ENCODE peak calls at places on chromosomes 3 and 15, in four cellular contexts. C, B, X and Z are unnamed samples.

GRCh38 chr3:146974001-146974400 is 368.9 kb upstream of the PLSCR5 start:
- DNase-seq in X (no peak), C (no peak), B (no peak), Z (no peak)

GRCh38 chr15:62559049-62559733 is 394.1 kb upstream of the C2CD4B start:
- DNase-seq in B (no peak), C (no peak), X (no peak), Z (no peak)

GRCh38 chr3:82891028-82891427 is 1129.6 kb upstream of the GBE1 start:
- DNase-seq in B (no peak), X (no peak), C (no peak), Z (no peak)

GRCh38 chr15:28996289-28996688 is 110.5 kb downstream of the APBA2 start:
- DNase-seq in X (no peak), B (no peak), C (no peak), Z (no peak)

GRCh38 chr3:12231481-12231880 is 57.4 kb upstream of the PPARG start:
- DNase-seq in X (no peak), C (no peak), B (no peak), Z (no peak)

GRCh38 chr3:179046497-179047353 is 24.9 kb downstream of the ZMAT3 start:
- DNase-seq in X (no peak), B (no peak), C (no peak), Z (no peak)

GRCh38 chr3:12990306-12990705 is 82.9 kb downstream of the IQSEC1 start:
- DNase-seq in B (no peak), X (no peak), C (no peak), Z (peak; percentile 48)

GRCh38 chr15:90701880-90702630 is 15.1 kb upstream of the BLM start:
- DNase-seq in B (no peak), X (no peak), C (no peak), Z (no peak)

GRCh38 chr3:140008693-140008980 is 73.7 kb downstream of the CLSTN2 start:
- DNase-seq in X (no peak), C (no peak), B (no peak), Z (no peak)

GRCh38 chr3:30894521-30895289 is at the start of gene GADL1:
- DNase-seq in C (peak; percentile 54), B (peak; percentile 74), X (no peak), Z (peak; percentile 36)

GRCh38 chr3:186152889-186153292 is 44.0 kb upstream of the ETV5 start:
- DNase-seq in B (no peak), X (no peak), C (no peak), Z (no peak)

GRCh38 chr3:145144361-145144760 is 1016.6 kb downstream of the PLOD2 start:
- DNase-seq in C (no peak), B (no peak), X (no peak), Z (no peak)

GRCh38 chr3:46089237-46090011 is 62.1 kb upstream of the XCR1 start:
- DNase-seq in B (no peak), X (peak; percentile 76), C (no peak), Z (peak; percentile 88)

GRCh38 chr15:80942746-80943565 is 46.7 kb downstream of the MESD start:
- DNase-seq in C (no peak), X (no peak), B (no peak), Z (no peak)

GRCh38 chr3:46061887-46062286 is 34.6 kb upstream of the XCR1 start:
- DNase-seq in C (no peak), B (no peak), X (no peak), Z (no peak)

GRCh38 chr15:91710072-91710471 is 143.4 kb upstream of the SLCO3A1 start:
- DNase-seq in X (peak; percentile 17), B (no peak), C (no peak), Z (peak; percentile 39)

GRCh38 chr15:83164409-83165404 is 42.9 kb downstream of the HDGFL3 start:
- DNase-seq in B (no peak), C (no peak), X (peak; percentile 9), Z (peak; percentile 30)

GRCh38 chr3:137172703-137173102 is 214.9 kb downstream of the IL20RB start:
- DNase-seq in X (no peak), B (no peak), C (no peak), Z (no peak)

GRCh38 chr3:129378949-129379348 is 49.5 kb downstream of the EFCAB12 start:
- DNase-seq in B (no peak), X (no peak), C (no peak), Z (no peak)

GRCh38 chr3:151085889-151086483 is 522 bp downstream of the MED12L start:
- DNase-seq in B (no peak), X (no peak), C (peak; percentile 58), Z (no peak)

GRCh38 chr3:196219194-196219969 is 3.0 kb downstream of the SLC51A start:
- DNase-seq in X (peak; percentile 26), C (no peak), B (no peak), Z (peak; percentile 91)

GRCh38 chr3:196220587-196220986 is 4.3 kb downstream of the SLC51A start:
- DNase-seq in B (no peak), C (no peak), X (no peak), Z (no peak)

GRCh38 chr3:196220991-196221390 is 4.7 kb downstream of the SLC51A start:
- DNase-seq in C (no peak), B (no peak), X (no peak), Z (no peak)

GRCh38 chr3:196218155-196218712 is 1.9 kb downstream of the SLC51A start:
- DNase-seq in X (no peak), B (no peak), C (no peak), Z (peak; percentile 81)

DNA sequence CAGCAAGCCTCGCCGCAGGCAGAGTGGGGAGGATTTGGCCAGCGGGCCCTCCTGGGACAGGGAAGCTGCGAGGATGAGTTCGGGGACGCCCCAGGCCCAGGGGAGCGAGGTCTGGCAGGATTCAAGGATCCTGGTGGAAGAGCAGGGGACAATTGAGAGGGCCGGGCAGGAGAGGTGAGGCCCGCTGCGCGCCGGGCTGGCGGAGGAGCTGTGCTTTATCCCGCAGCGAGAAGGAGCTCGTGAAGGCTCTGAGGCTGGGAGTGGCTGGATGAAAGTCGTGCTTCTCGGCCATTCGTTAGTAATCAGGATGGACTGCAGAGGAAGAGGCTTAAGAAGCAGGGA is 3.6 kb downstream of the SLC51A start:
- DNase-seq in B (no peak), C (no peak), X (no peak), Z (no peak)
- H3K9ac ChIP-seq in B (no peak overlapping the region), C (no peak overlapping the region), X (no peak overlapping the region), Z (no peak overlapping the region)

GRCh38 chr15:98713585-98714001 is 65.3 kb downstream of the IGF1R start:
- DNase-seq in C (no peak), X (no peak), B (no peak), Z (peak; percentile 46)
- H4K20me1 ChIP-seq in C (no peaks in the 10 kb centered on the region), X (peaks cover 25% of the 10 kb centered on the region), B (peaks cover 57% of the 10 kb centered on the region), Z (no peaks in the 10 kb centered on the region)

GRCh38 chr3:189331002-189331418 is 159.2 kb downstream of the TPRG1 start:
- DNase-seq in X (no peak), C (no peak), B (no peak), Z (no peak)
- H3K4me2 ChIP-seq in X (peak overlapping the region; percentile 8), C (no peak overlapping the region), B (no peak overlapping the region), Z (no peak overlapping the region)

GRCh38 chr3:50605901-50606326 is 5.7 kb downstream of the CISH start:
- DNase-seq in X (no peak), B (no peak), C (no peak), Z (no peak)
- H3K9ac ChIP-seq in X (no peak overlapping the region), B (no peak overlapping the region), C (no peak overlapping the region), Z (no peak overlapping the region)

GRCh38 chr15:59001946-59002345 is 14.5 kb downstream of the RNF111 start:
- DNase-seq in B (no peak), X (no peak), C (no peak), Z (no peak)
- H4K20me1 ChIP-seq in B (peaks cover 5% of the 10 kb centered on the region), X (no peaks in the 10 kb centered on the region), C (no peaks in the 10 kb centered on the region), Z (no peaks in the 10 kb centered on the region)

DNA sequence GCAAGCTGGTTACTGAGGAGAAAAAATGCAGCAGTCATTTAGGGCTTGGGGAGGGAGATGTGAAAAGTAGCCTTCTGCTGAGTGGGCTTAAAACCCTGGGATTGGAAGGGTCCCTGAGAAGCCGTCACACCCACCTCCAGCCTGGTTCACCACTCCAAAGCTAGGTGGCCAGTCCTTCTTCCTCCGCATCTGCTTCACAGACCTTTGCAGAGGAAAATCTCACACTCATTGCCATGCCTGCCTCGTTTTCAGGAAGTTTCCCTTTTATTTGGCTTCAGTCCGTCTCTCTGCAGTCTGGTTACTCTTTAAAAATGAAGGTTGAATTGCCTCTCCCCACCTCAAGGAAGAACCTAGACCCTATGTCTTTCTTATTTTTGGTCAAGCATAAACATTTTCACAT is 10.8 kb downstream of the MRAS start:
- DNase-seq in B (no peak), C (no peak), X (no peak), Z (no peak)
- H3K4me2 ChIP-seq in B (no peak overlapping the region), C (no peak overlapping the region), X (no peak overlapping the region), Z (no peak overlapping the region)

DNA sequence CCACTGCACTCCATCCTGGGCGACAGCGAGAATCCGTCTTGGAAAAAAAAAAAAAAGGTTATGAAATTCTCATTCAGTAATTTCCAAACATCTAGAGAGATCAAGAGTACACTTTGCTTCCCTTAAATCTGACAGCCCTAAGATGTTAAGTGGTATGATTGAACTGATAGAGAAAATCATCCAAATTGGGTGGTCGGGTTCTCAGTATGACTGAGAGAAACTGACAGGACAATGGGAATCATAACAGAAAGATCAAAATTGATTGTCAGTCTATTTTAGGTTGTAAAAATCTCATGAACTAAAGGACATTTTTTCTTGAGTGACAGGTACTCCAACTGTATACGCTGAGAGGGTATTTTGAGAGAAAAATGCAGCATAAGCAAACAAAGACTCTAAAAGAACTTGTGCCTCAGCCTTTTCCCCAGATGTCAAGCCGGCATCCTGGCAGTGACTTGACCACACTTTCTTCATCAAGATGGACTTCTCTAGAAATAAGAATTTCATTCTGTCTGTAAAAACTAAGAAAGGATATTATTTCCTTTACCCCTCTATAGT is 65.8 kb downstream of the MYO5A start:
- DNase-seq in X (no peak), C (no peak), B (no peak), Z (no peak)
- H3K9ac ChIP-seq in X (no peak overlapping the region), C (no peak overlapping the region), B (no peak overlapping the region), Z (no peak overlapping the region)

DNA sequence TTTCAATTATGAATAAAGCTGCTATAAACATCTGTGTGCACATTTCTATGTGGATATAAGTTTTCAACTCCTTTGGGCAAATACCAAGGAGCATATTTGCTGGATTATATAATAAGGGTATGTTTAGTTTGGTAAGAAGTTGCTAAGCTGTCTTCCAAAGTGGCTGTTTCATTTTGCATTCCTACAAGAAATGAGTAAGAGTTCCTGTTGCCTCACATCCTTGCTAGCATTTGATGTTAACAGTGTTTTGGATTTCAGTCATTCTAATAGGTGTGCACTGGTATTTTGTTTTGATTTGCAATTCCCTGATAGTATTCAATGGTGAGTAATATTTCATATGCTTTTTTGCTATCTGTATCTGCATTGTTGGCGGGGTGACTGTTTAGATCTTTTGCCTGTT is 120.7 kb upstream of the MDFIC2 start:
- DNase-seq in B (no peak), X (no peak), C (no peak), Z (peak; percentile 1)
- H4K20me1 ChIP-seq in B (no peaks in the 10 kb centered on the region), X (no peaks in the 10 kb centered on the region), C (no peaks in the 10 kb centered on the region), Z (no peaks in the 10 kb centered on the region)